ENCODE peak calls at places on chromosomes 7 and 10, in ten cellular contexts. U is tibial nerve, G is HFF-Myc, O is fibroblast of pulmonary artery, Z is pancreas, S is stomach, B is neural progenitor cell, Y is AG10803, T is fibroblast of mammary gland, I is heart right ventricle. L is an unnamed sample.

GRCh38 chr10:126250527-126251310 is 137.6 kb downstream of the ADAM12 start:
- DNase-seq in U (no peak), G (no peak), O (peak; percentile 76), Z (no peak), S (no peak), B (no peak), Y (peak; percentile 51), T (peak; percentile 57), I (no peak), L (peak; percentile 55)

GRCh38 chr10:11898033-11898371 is 74.8 kb downstream of the PROSER2 start:
- DNase-seq in U (no peak), G (no peak), O (no peak), Z (no peak), S (no peak), B (no peak), Y (no peak), T (no peak), I (no peak), L (no peak)

GRCh38 chr10:119896937-119897336 is 4.4 kb downstream of the SEC23IP start:
- DNase-seq in U (peak; percentile 23), G (no peak), O (peak; percentile 49), Z (peak; percentile 25), S (peak; percentile 87), B (no peak), Y (no peak), T (peak; percentile 50), I (peak; percentile 55), L (peak; percentile 52)

GRCh38 chr7:151038951-151039849 is 9.1 kb upstream of the ASIC3 start:
- DNase-seq in U (peak; percentile 23), G (peak; percentile 78), O (peak; percentile 92), Z (peak; percentile 26), S (peak; percentile 72), B (no peak), Y (peak; percentile 79), T (peak; percentile 96), I (peak; percentile 65), L (peak; percentile 85)

GRCh38 chr10:15703167-15703880 is 16.4 kb downstream of the ITGA8 start:
- DNase-seq in U (no peak), G (no peak), O (no peak), Z (no peak), S (no peak), B (no peak), Y (peak; percentile 31), T (peak; percentile 59), I (no peak), L (peak; percentile 47)

GRCh38 chr7:117931314-117931713 is 58.1 kb upstream of the CTTNBP2 start:
- DNase-seq in U (no peak), G (no peak), O (no peak), Z (no peak), S (no peak), B (no peak), Y (no peak), T (no peak), I (no peak), L (no peak)

GRCh38 chr7:13042605-13043236 is 355.3 kb downstream of the ARL4A start:
- DNase-seq in U (no peak), G (no peak), O (peak; percentile 33), Z (no peak), S (no peak), B (no peak), Y (no peak), T (peak; percentile 34), I (no peak), L (peak; percentile 41)

GRCh38 chr7:51315393-51316261 is 982 bp downstream of the COBL start:
- DNase-seq in U (no peak), G (no peak), O (no peak), Z (peak; percentile 58), S (peak; percentile 58), B (peak; percentile 75), Y (no peak), T (peak; percentile 1), I (no peak), L (no peak)

GRCh38 chr10:110017940-110018339 is 10.2 kb downstream of the ADD3 start:
- DNase-seq in U (no peak), G (no peak), O (peak; percentile 54), Z (no peak), S (no peak), B (no peak), Y (peak; percentile 56), T (peak; percentile 41), I (no peak), L (peak; percentile 68)

GRCh38 chr10:21705142-21705827 is 171.3 kb downstream of the MLLT10 start:
- DNase-seq in U (no peak), G (no peak), O (no peak), Z (no peak), S (no peak), B (no peak), Y (no peak), T (no peak), I (no peak), L (no peak)

GRCh38 chr7:148921189-148921588 is 37.1 kb upstream of the EZH2 start:
- DNase-seq in U (no peak), G (no peak), O (no peak), Z (no peak), S (no peak), B (no peak), Y (no peak), T (no peak), I (no peak), L (no peak)

GRCh38 chr10:131850490-131850880 is 50.3 kb upstream of the PPP2R2D start:
- DNase-seq in U (no peak), G (no peak), O (peak; percentile 6), Z (no peak), S (no peak), B (no peak), Y (peak; percentile 5), T (peak; percentile 15), I (no peak), L (no peak)

GRCh38 chr7:20141666-20142065 is 75.5 kb downstream of the MACC1 start:
- DNase-seq in U (no peak), G (no peak), O (peak; percentile 27), Z (no peak), S (no peak), B (no peak), Y (no peak), T (no peak), I (no peak), L (no peak)

GRCh38 chr7:155373359-155374273 is 75.9 kb downstream of the INSIG1 start:
- DNase-seq in U (no peak), G (no peak), O (peak; percentile 12), Z (no peak), S (no peak), B (peak; percentile 55), Y (no peak), T (no peak), I (no peak), L (peak; percentile 26)

GRCh38 chr7:155369766-155370165 is 72.1 kb downstream of the INSIG1 start:
- DNase-seq in U (no peak), G (no peak), O (no peak), Z (no peak), S (no peak), B (no peak), Y (no peak), T (no peak), I (no peak), L (no peak)

GRCh38 chr7:155371331-155371883 is 73.7 kb downstream of the INSIG1 start:
- DNase-seq in U (no peak), G (no peak), O (no peak), Z (no peak), S (no peak), B (no peak), Y (no peak), T (no peak), I (no peak), L (no peak)

GRCh38 chr7:155372782-155373358 is 75.2 kb downstream of the INSIG1 start:
- DNase-seq in U (no peak), G (no peak), O (no peak), Z (no peak), S (no peak), B (no peak), Y (no peak), T (no peak), I (no peak), L (no peak)

GRCh38 chr7:155371884-155372781 is 74.5 kb downstream of the INSIG1 start:
- DNase-seq in U (no peak), G (no peak), O (no peak), Z (no peak), S (no peak), B (peak; percentile 38), Y (no peak), T (no peak), I (no peak), L (no peak)
- TF ChIP-seq CTCF in U (no peak), G (peak; percentile 60), O (no peak), Z (peak; percentile 49), S (no peak), B (peak; percentile 41), Y (no peak), T (no peak), I (peak; percentile 59), L (no peak)

DNA sequence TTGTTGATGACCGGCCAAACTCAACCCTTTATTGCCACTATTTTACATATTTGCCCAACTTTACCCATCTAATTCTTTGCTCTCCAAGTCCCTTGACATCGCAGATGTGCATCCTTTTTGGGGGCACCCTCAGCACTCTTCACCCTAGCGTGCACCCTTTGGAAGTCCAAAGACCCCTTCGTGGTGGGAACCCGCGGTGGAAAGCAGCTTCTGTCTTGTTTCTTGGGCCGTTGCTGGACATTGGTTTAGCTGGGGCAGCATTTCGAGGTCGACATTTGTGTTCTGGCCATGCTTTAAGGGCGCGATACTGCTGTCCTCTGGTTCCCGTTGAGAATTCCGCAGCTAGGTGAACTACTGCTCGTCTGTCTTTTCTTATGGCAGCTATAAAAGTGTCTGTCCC is 326 bp upstream of the PAPOLB start:
- DNase-seq in U (no peak), G (no peak), O (no peak), Z (no peak), S (no peak), B (no peak), Y (no peak), T (no peak), I (no peak), L (no peak)
- H3K4me3 ChIP-seq in U (peak overlapping the region; percentile 15), G (no peak overlapping the region), O (peak overlapping the region; percentile 51), Z (peak overlapping the region; percentile 7), S (peak overlapping the region; percentile 37), B (no peak overlapping the region), Y (peak overlapping the region; percentile 15), T (peak overlapping the region; percentile 27), I (peak overlapping the region; percentile 48), L (no peak overlapping the region)

GRCh38 chr10:124762281-124762680 is 18.1 kb upstream of the FAM53B start:
- DNase-seq in U (no peak), G (no peak), O (no peak), Z (no peak), S (no peak), B (no peak), Y (no peak), T (no peak), I (no peak), L (no peak)
- TF ChIP-seq CTCF in U (no peak), G (no peak), O (no peak), Z (no peak), S (no peak), B (no peak), Y (no peak), T (no peak), I (no peak), L (no peak)

DNA sequence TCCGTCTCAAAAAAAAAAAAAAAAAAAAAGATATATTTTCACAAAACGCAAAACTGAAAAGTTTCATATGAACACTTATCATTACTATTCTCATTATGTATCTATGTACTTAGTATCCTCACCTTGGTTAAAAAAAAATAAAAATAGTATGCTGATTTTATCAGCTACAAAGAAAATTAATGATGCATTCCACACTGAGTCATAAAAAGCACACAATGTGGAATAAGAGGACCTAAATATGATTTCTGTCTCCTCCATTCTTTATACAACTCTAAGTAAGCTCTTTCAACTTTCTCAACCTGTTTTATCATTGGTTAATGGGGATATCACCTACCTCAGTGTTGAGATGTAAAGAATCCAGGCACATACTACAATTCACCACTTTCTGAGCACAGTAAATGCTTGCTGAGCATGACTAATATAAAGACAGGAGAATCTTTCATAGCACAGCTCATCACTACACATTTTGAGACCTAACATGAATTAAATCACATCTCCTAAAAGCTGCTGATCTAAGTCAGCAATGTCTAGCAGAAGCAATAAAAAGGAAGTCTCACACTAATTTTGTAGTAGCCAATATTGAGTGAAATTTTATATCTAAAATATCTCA is 2.7 kb downstream of the SNX13 start:
- DNase-seq in U (no peak), G (no peak), O (no peak), Z (no peak), S (no peak), B (no peak), Y (no peak), T (peak; percentile 27), I (no peak), L (no peak)
- H3K4me3 ChIP-seq in U (no peak overlapping the region), G (peak overlapping the region; percentile 78), O (peak overlapping the region; percentile 93), Z (no peak overlapping the region), S (no peak overlapping the region), B (peak overlapping the region; percentile 92), Y (peak overlapping the region; percentile 4), T (no peak overlapping the region), I (peak overlapping the region; percentile 80), L (peak overlapping the region; percentile 98)